ENCODE peak calls at places on chromosome 20, in nine cellular contexts. One of them, this sample, is unnamed.
A peak's percentile ranks its signal among the peaks of the same experiment; 100 is the strongest.

GRCh38 chr20:19860742-19861141 is 102.7 kb downstream of the RIN2 start:
- DNase-seq in upper lobe of left lung: no peak
- DNase-seq in endothelial cell of umbilical vein: no peak
- DNase-seq in spleen: no peak
- DNase-seq in HCT116: no peak
- DNase-seq in stomach: no peak
- DNase-seq in HepG2: no peak
- DNase-seq in SK-N-SH: no peak
- DNase-seq in breast epithelium: no peak
- DNase-seq in this sample: no peak

GRCh38 chr20:20856306-20856705 is 143.9 kb upstream of the RALGAPA2 start:
- DNase-seq in upper lobe of left lung: no peak
- DNase-seq in endothelial cell of umbilical vein: no peak
- DNase-seq in spleen: no peak
- DNase-seq in HCT116: no peak
- DNase-seq in stomach: no peak
- DNase-seq in HepG2: no peak
- DNase-seq in SK-N-SH: no peak
- DNase-seq in breast epithelium: no peak
- DNase-seq in this sample: no peak

GRCh38 chr20:39042279-39043150 is 80.4 kb downstream of the DHX35 start:
- DNase-seq in upper lobe of left lung: no peak
- DNase-seq in endothelial cell of umbilical vein: no peak
- DNase-seq in spleen: no peak
- DNase-seq in HCT116: no peak
- DNase-seq in stomach: no peak
- DNase-seq in HepG2: no peak
- DNase-seq in SK-N-SH: no peak
- DNase-seq in breast epithelium: peak; percentile 52
- DNase-seq in this sample: no peak

GRCh38 chr20:38601216-38602184 is at the start of gene ARHGAP40:
- DNase-seq in upper lobe of left lung: peak; percentile 46
- DNase-seq in endothelial cell of umbilical vein: no peak
- DNase-seq in spleen: no peak
- DNase-seq in HCT116: peak; percentile 42
- DNase-seq in stomach: peak; percentile 51
- DNase-seq in HepG2: peak; percentile 54
- DNase-seq in SK-N-SH: peak; percentile 61
- DNase-seq in breast epithelium: peak; percentile 26
- DNase-seq in this sample: no peak

GRCh38 chr20:64110411-64111068 is 3.2 kb upstream of the NPBWR2 start:
- DNase-seq in upper lobe of left lung: peak; percentile 11
- DNase-seq in endothelial cell of umbilical vein: no peak
- DNase-seq in spleen: peak; percentile 68
- DNase-seq in HCT116: no peak
- DNase-seq in stomach: peak; percentile 17
- DNase-seq in HepG2: no peak
- DNase-seq in SK-N-SH: peak; percentile 33
- DNase-seq in breast epithelium: peak; percentile 13
- DNase-seq in this sample: no peak

GRCh38 chr20:51647674-51648570 is 105.4 kb upstream of the NFATC2 start:
- DNase-seq in upper lobe of left lung: no peak
- DNase-seq in endothelial cell of umbilical vein: no peak
- DNase-seq in spleen: no peak
- DNase-seq in HCT116: no peak
- DNase-seq in stomach: no peak
- DNase-seq in HepG2: peak; percentile 39
- DNase-seq in SK-N-SH: no peak
- DNase-seq in breast epithelium: no peak
- DNase-seq in this sample: no peak

GRCh38 chr20:3408251-3408637 is 775 bp upstream of the DNAAF9 start:
- DNase-seq in upper lobe of left lung: no peak
- DNase-seq in endothelial cell of umbilical vein: no peak
- DNase-seq in spleen: no peak
- DNase-seq in HCT116: no peak
- DNase-seq in stomach: no peak
- DNase-seq in HepG2: no peak
- DNase-seq in SK-N-SH: no peak
- DNase-seq in breast epithelium: no peak
- DNase-seq in this sample: no peak

GRCh38 chr20:39602649-39603048 is 640.5 kb downstream of the DHX35 start:
- DNase-seq in upper lobe of left lung: no peak
- DNase-seq in endothelial cell of umbilical vein: no peak
- DNase-seq in spleen: no peak
- DNase-seq in HCT116: no peak
- DNase-seq in stomach: no peak
- DNase-seq in HepG2: no peak
- DNase-seq in SK-N-SH: no peak
- DNase-seq in breast epithelium: no peak
- DNase-seq in this sample: no peak

GRCh38 chr20:38573381-38573780 is 7.6 kb upstream of the ADIG start:
- DNase-seq in upper lobe of left lung: no peak
- DNase-seq in endothelial cell of umbilical vein: no peak
- DNase-seq in spleen: no peak
- DNase-seq in HCT116: no peak
- DNase-seq in stomach: no peak
- DNase-seq in HepG2: no peak
- DNase-seq in SK-N-SH: no peak
- DNase-seq in breast epithelium: no peak
- DNase-seq in this sample: no peak

GRCh38 chr20:45405566-45406259 is 2.4 kb upstream of the DBNDD2 start:
- DNase-seq in upper lobe of left lung: no peak
- DNase-seq in endothelial cell of umbilical vein: peak; percentile 7
- DNase-seq in spleen: no peak
- DNase-seq in HCT116: no peak
- DNase-seq in stomach: no peak
- DNase-seq in HepG2: no peak
- DNase-seq in SK-N-SH: peak; percentile 75
- DNase-seq in breast epithelium: no peak
- DNase-seq in this sample: no peak

GRCh38 chr20:19992996-19993908 is 23.9 kb upstream of the NAA20 start:
- DNase-seq in upper lobe of left lung: no peak
- DNase-seq in endothelial cell of umbilical vein: peak; percentile 86
- DNase-seq in spleen: no peak
- DNase-seq in HCT116: peak; percentile 67
- DNase-seq in stomach: no peak
- DNase-seq in HepG2: peak; percentile 43
- DNase-seq in SK-N-SH: peak; percentile 51
- DNase-seq in breast epithelium: peak; percentile 65
- DNase-seq in this sample: no peak

GRCh38 chr20:62888910-62889309 is 27.3 kb upstream of the TCFL5 start:
- DNase-seq in upper lobe of left lung: no peak
- DNase-seq in endothelial cell of umbilical vein: no peak
- DNase-seq in spleen: no peak
- DNase-seq in HCT116: no peak
- DNase-seq in stomach: no peak
- DNase-seq in HepG2: no peak
- DNase-seq in SK-N-SH: no peak
- DNase-seq in breast epithelium: no peak
- DNase-seq in this sample: no peak

GRCh38 chr20:49276895-49277785 is 717 bp downstream of the ZNFX1 start:
- DNase-seq in upper lobe of left lung: peak; percentile 32
- DNase-seq in endothelial cell of umbilical vein: no peak
- DNase-seq in spleen: peak; percentile 91
- DNase-seq in HCT116: no peak
- DNase-seq in stomach: no peak
- DNase-seq in HepG2: no peak
- DNase-seq in SK-N-SH: peak; percentile 63
- DNase-seq in breast epithelium: peak; percentile 30
- DNase-seq in this sample: no peak

GRCh38 chr20:38395165-38395564 is 40.0 kb downstream of the SNHG17 start:
- DNase-seq in upper lobe of left lung: no peak
- DNase-seq in endothelial cell of umbilical vein: no peak
- DNase-seq in spleen: no peak
- DNase-seq in HCT116: no peak
- DNase-seq in stomach: no peak
- DNase-seq in HepG2: no peak
- DNase-seq in SK-N-SH: no peak
- DNase-seq in breast epithelium: no peak
- DNase-seq in this sample: no peak

GRCh38 chr20:47785900-47786762 is 850 bp upstream of the SULF2 start:
- DNase-seq in upper lobe of left lung: peak; percentile 37
- DNase-seq in endothelial cell of umbilical vein: peak; percentile 85
- DNase-seq in spleen: no peak
- DNase-seq in HCT116: peak; percentile 64
- DNase-seq in stomach: peak; percentile 53
- DNase-seq in HepG2: peak; percentile 82
- DNase-seq in SK-N-SH: peak; percentile 86
- DNase-seq in breast epithelium: peak; percentile 54
- DNase-seq in this sample: no peak

GRCh38 chr20:2865101-2865500 is 8.2 kb upstream of the PTPRA start:
- DNase-seq in upper lobe of left lung: no peak
- DNase-seq in endothelial cell of umbilical vein: no peak
- DNase-seq in spleen: no peak
- DNase-seq in HCT116: no peak
- DNase-seq in stomach: no peak
- DNase-seq in HepG2: no peak
- DNase-seq in SK-N-SH: no peak
- DNase-seq in breast epithelium: no peak
- DNase-seq in this sample: no peak

GRCh38 chr20:40810336-40810735 is 121.3 kb upstream of the MAFB start:
- DNase-seq in upper lobe of left lung: no peak
- DNase-seq in endothelial cell of umbilical vein: no peak
- DNase-seq in spleen: no peak
- DNase-seq in HCT116: no peak
- DNase-seq in stomach: no peak
- DNase-seq in HepG2: no peak
- DNase-seq in SK-N-SH: no peak
- DNase-seq in breast epithelium: no peak
- DNase-seq in this sample: no peak

GRCh38 chr20:38932457-38933120 is 6.4 kb downstream of the FAM83D start:
- DNase-seq in upper lobe of left lung: no peak
- DNase-seq in endothelial cell of umbilical vein: peak; percentile 38
- DNase-seq in spleen: no peak
- DNase-seq in HCT116: no peak
- DNase-seq in stomach: no peak
- DNase-seq in HepG2: no peak
- DNase-seq in SK-N-SH: no peak
- DNase-seq in breast epithelium: no peak
- DNase-seq in this sample: no peak

GRCh38 chr20:15556869-15557268 is 1016.4 kb downstream of the KIF16B start:
- DNase-seq in upper lobe of left lung: no peak
- DNase-seq in endothelial cell of umbilical vein: no peak
- DNase-seq in spleen: no peak
- DNase-seq in HCT116: no peak
- DNase-seq in stomach: no peak
- DNase-seq in HepG2: no peak
- DNase-seq in SK-N-SH: no peak
- DNase-seq in breast epithelium: no peak
- DNase-seq in this sample: no peak

DNA sequence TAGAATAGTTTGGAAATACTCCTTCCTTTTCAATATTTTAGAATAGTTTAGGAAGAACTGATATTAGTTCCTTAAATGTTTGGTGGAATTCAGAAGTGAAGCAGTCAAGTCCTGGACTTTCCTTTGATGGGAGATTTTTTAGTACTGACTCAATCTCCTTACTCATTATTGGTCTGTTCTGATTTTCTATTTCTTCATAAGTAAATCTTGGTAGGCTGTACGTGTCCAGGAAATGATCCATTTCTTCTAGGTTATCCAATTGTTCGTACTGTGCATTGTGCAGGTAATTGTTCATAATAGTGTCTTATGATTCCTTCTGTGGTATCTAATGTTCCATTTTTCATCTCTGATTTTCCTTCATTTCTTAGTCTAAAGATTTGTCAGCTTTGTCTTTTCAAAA is 138.9 kb downstream of the SYCP2 start:
- DNase-seq in upper lobe of left lung: no peak
- DNase-seq in endothelial cell of umbilical vein: no peak
- DNase-seq in spleen: no peak
- DNase-seq in HCT116: no peak
- DNase-seq in stomach: no peak
- DNase-seq in HepG2: no peak
- DNase-seq in SK-N-SH: no peak
- DNase-seq in breast epithelium: no peak
- DNase-seq in this sample: no peak
- H3K9me3 ChIP-seq in upper lobe of left lung: peaks cover 27% of the 10 kb centered on the region
- H3K9me3 ChIP-seq in endothelial cell of umbilical vein: no peaks in the 10 kb centered on the region
- H3K9me3 ChIP-seq in spleen: peaks cover 4% of the 10 kb centered on the region
- H3K9me3 ChIP-seq in HCT116: no peaks in the 10 kb centered on the region
- H3K9me3 ChIP-seq in stomach: peaks cover 27% of the 10 kb centered on the region
- H3K9me3 ChIP-seq in HepG2: peaks cover 47% of the 10 kb centered on the region
- H3K9me3 ChIP-seq in SK-N-SH: peaks cover 5% of the 10 kb centered on the region
- H3K9me3 ChIP-seq in breast epithelium: peaks cover 21% of the 10 kb centered on the region
- H3K9me3 ChIP-seq in this sample: peaks cover 3% of the 10 kb centered on the region

GRCh38 chr20:31674895-31675827 is 37.4 kb downstream of the COX4I2 start:
- DNase-seq in upper lobe of left lung: peak; percentile 90
- DNase-seq in endothelial cell of umbilical vein: peak; percentile 84
- DNase-seq in spleen: peak; percentile 91
- DNase-seq in HCT116: no peak
- DNase-seq in stomach: peak; percentile 71
- DNase-seq in HepG2: no peak
- DNase-seq in SK-N-SH: peak; percentile 46
- DNase-seq in breast epithelium: peak; percentile 50
- DNase-seq in this sample: no peak
- TF ChIP-seq POLR2AphosphoS5 in upper lobe of left lung: peak; percentile 98
- TF ChIP-seq POLR2AphosphoS5 in endothelial cell of umbilical vein: peak; percentile 93
- TF ChIP-seq POLR2AphosphoS5 in spleen: peak; percentile 84
- TF ChIP-seq POLR2AphosphoS5 in HCT116: peak; percentile 30
- TF ChIP-seq POLR2AphosphoS5 in stomach: peak; percentile 79
- TF ChIP-seq POLR2AphosphoS5 in HepG2: peak; percentile 11
- TF ChIP-seq POLR2AphosphoS5 in SK-N-SH: no peak
- TF ChIP-seq POLR2AphosphoS5 in breast epithelium: peak; percentile 71
- TF ChIP-seq POLR2AphosphoS5 in this sample: peak; percentile 41

DNA sequence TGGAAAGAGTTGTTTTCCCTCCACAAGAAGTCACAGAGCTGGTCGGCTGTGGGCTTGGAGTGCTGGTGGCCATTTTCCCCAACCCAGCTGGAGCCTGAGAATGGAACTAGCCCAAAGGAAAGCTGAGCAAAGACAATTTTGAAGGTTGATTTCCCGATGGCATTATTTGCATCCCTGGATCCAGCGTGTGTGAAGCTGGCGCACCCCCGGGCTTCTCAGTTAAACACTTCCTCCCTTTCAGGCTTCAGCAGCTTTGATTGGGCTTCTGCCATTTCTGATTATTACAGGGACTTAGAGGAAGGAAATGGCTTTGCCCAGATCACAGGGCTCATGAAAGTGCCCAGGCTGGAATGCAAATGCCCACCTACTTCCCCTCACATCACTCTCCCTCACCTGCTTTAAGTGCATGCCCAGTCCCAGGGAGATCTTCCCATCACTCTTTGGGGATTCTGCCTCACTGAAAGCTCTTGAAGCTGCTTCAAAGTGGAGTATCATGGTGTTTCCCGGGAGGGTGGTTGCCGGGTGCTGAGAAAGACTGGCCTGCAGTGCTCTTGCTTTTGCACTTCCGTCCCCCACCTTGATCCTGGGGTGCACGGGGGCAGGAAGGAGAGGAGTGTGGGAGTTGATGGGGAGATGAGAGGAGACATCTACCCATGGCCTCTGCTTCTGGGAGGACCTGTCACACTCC is 28.2 kb downstream of the PHACTR3 start:
- DNase-seq in upper lobe of left lung: no peak
- DNase-seq in endothelial cell of umbilical vein: no peak
- DNase-seq in spleen: no peak
- DNase-seq in HCT116: no peak
- DNase-seq in stomach: peak; percentile 3
- DNase-seq in HepG2: no peak
- DNase-seq in SK-N-SH: no peak
- DNase-seq in breast epithelium: no peak
- DNase-seq in this sample: no peak
- H3K9me3 ChIP-seq in upper lobe of left lung: no peaks in the 10 kb centered on the region
- H3K9me3 ChIP-seq in endothelial cell of umbilical vein: peaks cover 2% of the 10 kb centered on the region
- H3K9me3 ChIP-seq in spleen: no peaks in the 10 kb centered on the region
- H3K9me3 ChIP-seq in HCT116: no peaks in the 10 kb centered on the region
- H3K9me3 ChIP-seq in stomach: no peaks in the 10 kb centered on the region
- H3K9me3 ChIP-seq in HepG2: no peaks in the 10 kb centered on the region
- H3K9me3 ChIP-seq in SK-N-SH: no peaks in the 10 kb centered on the region
- H3K9me3 ChIP-seq in breast epithelium: no peaks in the 10 kb centered on the region
- H3K9me3 ChIP-seq in this sample: no peaks in the 10 kb centered on the region

GRCh38 chr20:33697129-33697528 is 10.9 kb upstream of the E2F1 start:
- DNase-seq in upper lobe of left lung: no peak
- DNase-seq in endothelial cell of umbilical vein: no peak
- DNase-seq in spleen: no peak
- DNase-seq in HCT116: no peak
- DNase-seq in stomach: no peak
- DNase-seq in HepG2: no peak
- DNase-seq in SK-N-SH: peak; percentile 42
- DNase-seq in breast epithelium: no peak
- DNase-seq in this sample: no peak
- TF ChIP-seq POLR2AphosphoS5 in upper lobe of left lung: no peak
- TF ChIP-seq POLR2AphosphoS5 in endothelial cell of umbilical vein: no peak
- TF ChIP-seq POLR2AphosphoS5 in spleen: no peak
- TF ChIP-seq POLR2AphosphoS5 in HCT116: no peak
- TF ChIP-seq POLR2AphosphoS5 in stomach: no peak
- TF ChIP-seq POLR2AphosphoS5 in HepG2: no peak
- TF ChIP-seq POLR2AphosphoS5 in SK-N-SH: no peak
- TF ChIP-seq POLR2AphosphoS5 in breast epithelium: no peak
- TF ChIP-seq POLR2AphosphoS5 in this sample: no peak